ENCODE peak calls at places on chromosomes 16 and 17, in four cellular contexts. Q is left cardiac atrium; L is NAMALWA; P is activated CD4-positive, alpha-beta T cell treated with anti-CD3 and anti-CD28 coated beads for 1 hour. T is an unnamed sample.

GRCh38 chr16:20883554-20884239 is 16.5 kb downstream of the DCUN1D3 start:
- DNase-seq in Q (no peak), L (no peak), P (no peak), T (no peak)

GRCh38 chr16:55641430-55642056 is 14.2 kb upstream of the SLC6A2 start:
- DNase-seq in Q (no peak), L (no peak), P (no peak), T (no peak)

GRCh38 chr16:75446416-75446815 is 13.1 kb upstream of the CFDP1 start:
- DNase-seq in Q (no peak), L (no peak), P (no peak), T (no peak)

GRCh38 chr16:81618661-81619060 is 160.4 kb upstream of the PLCG2 start:
- DNase-seq in Q (no peak), L (no peak), P (no peak), T (peak)

GRCh38 chr17:39822051-39822450 is 42.1 kb downstream of the IKZF3 start:
- DNase-seq in Q (no peak), L (peak), P (no peak), T (no peak)

GRCh38 chr16:56758432-56758831 is 28.5 kb downstream of the NUP93 start:
- DNase-seq in Q (no peak), L (no peak), P (no peak), T (no peak)

GRCh38 chr17:62859146-62859545 is 51.0 kb upstream of the MARCHF10 start:
- DNase-seq in Q (no peak), L (no peak), P (no peak), T (no peak)

GRCh38 chr17:32330142-32330541 is 11.8 kb downstream of the C17orf75 start:
- DNase-seq in Q (no peak), L (no peak), P (no peak), T (no peak)

GRCh38 chr17:55303701-55304145 is 39.0 kb downstream of the HLF start:
- DNase-seq in Q (no peak), L (no peak), P (no peak), T (no peak)

GRCh38 chr17:30388321-30389179 is 9.8 kb downstream of the CPD start:
- DNase-seq in Q (no peak), L (no peak), P (no peak), T (no peak)

GRCh38 chr16:58128721-58129096 is 472 bp downstream of the CFAP20 start:
- DNase-seq in Q (peak), L (peak), P (no peak), T (no peak)

GRCh38 chr17:6257339-6257738 is 177.6 kb downstream of the AIPL1 start:
- DNase-seq in Q (no peak), L (no peak), P (no peak), T (no peak)

T was measured in right lobe of liver.